ENCODE peak calls at places on chromosome 16, in six cellular contexts. One of them, this sample, is unnamed.
A peak's percentile ranks its signal among the peaks of the same experiment; 100 is the strongest.

GRCh38 chr16:71288570-71288889 is 672 bp downstream of the CMTR2 start:
- DNase-seq in heart left ventricle: no peak
- DNase-seq in mammary epithelial cell: peak; percentile 30
- DNase-seq in A549: peak; percentile 1
- DNase-seq in substantia nigra: no peak
- DNase-seq in CD4-positive, alpha-beta T cell: no peak
- DNase-seq in this sample: no peak

GRCh38 chr16:24208710-24209109 is 47.4 kb upstream of the CACNG3 start:
- DNase-seq in heart left ventricle: no peak
- DNase-seq in mammary epithelial cell: no peak
- DNase-seq in A549: no peak
- DNase-seq in substantia nigra: peak; percentile 35
- DNase-seq in CD4-positive, alpha-beta T cell: no peak
- DNase-seq in this sample: no peak

GRCh38 chr16:66551362-66551761 is 1.0 kb upstream of the CKLF start:
- DNase-seq in heart left ventricle: peak; percentile 68
- DNase-seq in mammary epithelial cell: no peak
- DNase-seq in A549: peak; percentile 74
- DNase-seq in substantia nigra: no peak
- DNase-seq in CD4-positive, alpha-beta T cell: peak; percentile 47
- DNase-seq in this sample: peak; percentile 55

GRCh38 chr16:66928702-66929388 is 3.5 kb upstream of the RRAD start:
- DNase-seq in heart left ventricle: no peak
- DNase-seq in mammary epithelial cell: peak; percentile 32
- DNase-seq in A549: peak; percentile 56
- DNase-seq in substantia nigra: no peak
- DNase-seq in CD4-positive, alpha-beta T cell: no peak
- DNase-seq in this sample: no peak

GRCh38 chr16:87584271-87584670 is 18.0 kb upstream of the JPH3 start:
- DNase-seq in heart left ventricle: no peak
- DNase-seq in mammary epithelial cell: no peak
- DNase-seq in A549: no peak
- DNase-seq in substantia nigra: no peak
- DNase-seq in CD4-positive, alpha-beta T cell: no peak
- DNase-seq in this sample: no peak

GRCh38 chr16:54932737-54933254 is 2.1 kb downstream of the IRX5 start:
- DNase-seq in heart left ventricle: no peak
- DNase-seq in mammary epithelial cell: peak; percentile 35
- DNase-seq in A549: no peak
- DNase-seq in substantia nigra: no peak
- DNase-seq in CD4-positive, alpha-beta T cell: no peak
- DNase-seq in this sample: no peak

GRCh38 chr16:77219437-77219836 is 20.2 kb downstream of the SYCE1L start:
- DNase-seq in heart left ventricle: no peak
- DNase-seq in mammary epithelial cell: no peak
- DNase-seq in A549: peak; percentile 66
- DNase-seq in substantia nigra: no peak
- DNase-seq in CD4-positive, alpha-beta T cell: no peak
- DNase-seq in this sample: no peak

GRCh38 chr16:31489616-31490584 is 7.0 kb downstream of the SLC5A2 start:
- DNase-seq in heart left ventricle: no peak
- DNase-seq in mammary epithelial cell: no peak
- DNase-seq in A549: no peak
- DNase-seq in substantia nigra: no peak
- DNase-seq in CD4-positive, alpha-beta T cell: no peak
- DNase-seq in this sample: no peak

GRCh38 chr16:86809458-86809955 is 231.2 kb downstream of the FOXL1 start:
- DNase-seq in heart left ventricle: no peak
- DNase-seq in mammary epithelial cell: peak; percentile 92
- DNase-seq in A549: peak; percentile 51
- DNase-seq in substantia nigra: no peak
- DNase-seq in CD4-positive, alpha-beta T cell: no peak
- DNase-seq in this sample: no peak

GRCh38 chr16:19179890-19180490 is 11.9 kb downstream of the SYT17 start:
- DNase-seq in heart left ventricle: peak; percentile 81
- DNase-seq in mammary epithelial cell: peak; percentile 11
- DNase-seq in A549: peak; percentile 70
- DNase-seq in substantia nigra: no peak
- DNase-seq in CD4-positive, alpha-beta T cell: no peak
- DNase-seq in this sample: no peak

GRCh38 chr16:85497622-85498314 is 115.4 kb upstream of the GSE1 start:
- DNase-seq in heart left ventricle: no peak
- DNase-seq in mammary epithelial cell: no peak
- DNase-seq in A549: no peak
- DNase-seq in substantia nigra: no peak
- DNase-seq in CD4-positive, alpha-beta T cell: no peak
- DNase-seq in this sample: no peak

GRCh38 chr16:57667526-57668258 is 414 bp upstream of the ADGRG3 start:
- DNase-seq in heart left ventricle: no peak
- DNase-seq in mammary epithelial cell: no peak
- DNase-seq in A549: peak; percentile 54
- DNase-seq in substantia nigra: no peak
- DNase-seq in CD4-positive, alpha-beta T cell: no peak
- DNase-seq in this sample: no peak

GRCh38 chr16:86946396-86946795 is 368.0 kb downstream of the FOXL1 start:
- DNase-seq in heart left ventricle: no peak
- DNase-seq in mammary epithelial cell: no peak
- DNase-seq in A549: peak; percentile 11
- DNase-seq in substantia nigra: no peak
- DNase-seq in CD4-positive, alpha-beta T cell: no peak
- DNase-seq in this sample: no peak

GRCh38 chr16:66979011-66979717 is 9.2 kb upstream of the CES4A start:
- DNase-seq in heart left ventricle: peak; percentile 63
- DNase-seq in mammary epithelial cell: no peak
- DNase-seq in A549: no peak
- DNase-seq in substantia nigra: no peak
- DNase-seq in CD4-positive, alpha-beta T cell: no peak
- DNase-seq in this sample: no peak

GRCh38 chr16:51876934-51877333 is 670.0 kb downstream of the TOX3 start:
- DNase-seq in heart left ventricle: no peak
- DNase-seq in mammary epithelial cell: no peak
- DNase-seq in A549: no peak
- DNase-seq in substantia nigra: no peak
- DNase-seq in CD4-positive, alpha-beta T cell: no peak
- DNase-seq in this sample: no peak

GRCh38 chr16:46632778-46633733 is 11.9 kb upstream of the SHCBP1 start:
- DNase-seq in heart left ventricle: no peak
- DNase-seq in mammary epithelial cell: no peak
- DNase-seq in A549: no peak
- DNase-seq in substantia nigra: no peak
- DNase-seq in CD4-positive, alpha-beta T cell: no peak
- DNase-seq in this sample: no peak

GRCh38 chr16:55873122-55873521 is 2.1 kb downstream of the CES5A start:
- DNase-seq in heart left ventricle: no peak
- DNase-seq in mammary epithelial cell: no peak
- DNase-seq in A549: no peak
- DNase-seq in substantia nigra: no peak
- DNase-seq in CD4-positive, alpha-beta T cell: no peak
- DNase-seq in this sample: no peak

GRCh38 chr16:75238132-75238852 is 13.1 kb downstream of the BCAR1 start:
- DNase-seq in heart left ventricle: peak; percentile 86
- DNase-seq in mammary epithelial cell: no peak
- DNase-seq in A549: no peak
- DNase-seq in substantia nigra: peak; percentile 72
- DNase-seq in CD4-positive, alpha-beta T cell: no peak
- DNase-seq in this sample: no peak

GRCh38 chr16:2971985-2972784 is 3.0 kb downstream of the PAQR4 start:
- DNase-seq in heart left ventricle: no peak
- DNase-seq in mammary epithelial cell: no peak
- DNase-seq in A549: no peak
- DNase-seq in substantia nigra: no peak
- DNase-seq in CD4-positive, alpha-beta T cell: no peak
- DNase-seq in this sample: no peak

GRCh38 chr16:58768145-58768544 is 34.0 kb upstream of the GOT2 start:
- DNase-seq in heart left ventricle: no peak
- DNase-seq in mammary epithelial cell: no peak
- DNase-seq in A549: no peak
- DNase-seq in substantia nigra: no peak
- DNase-seq in CD4-positive, alpha-beta T cell: no peak
- DNase-seq in this sample: no peak

GRCh38 chr16:72203401-72203800 is 31.4 kb upstream of the PMFBP1 start:
- DNase-seq in heart left ventricle: no peak
- DNase-seq in mammary epithelial cell: peak; percentile 37
- DNase-seq in A549: no peak
- DNase-seq in substantia nigra: no peak
- DNase-seq in CD4-positive, alpha-beta T cell: no peak
- DNase-seq in this sample: no peak

GRCh38 chr16:88815901-88816589 is 4.3 kb upstream of the APRT start:
- DNase-seq in heart left ventricle: no peak
- DNase-seq in mammary epithelial cell: no peak
- DNase-seq in A549: peak; percentile 46
- DNase-seq in substantia nigra: no peak
- DNase-seq in CD4-positive, alpha-beta T cell: no peak
- DNase-seq in this sample: peak; percentile 42

GRCh38 chr16:71727545-71728324 is 3.2 kb upstream of the PHLPP2 start:
- DNase-seq in heart left ventricle: no peak
- DNase-seq in mammary epithelial cell: no peak
- DNase-seq in A549: no peak
- DNase-seq in substantia nigra: no peak
- DNase-seq in CD4-positive, alpha-beta T cell: no peak
- DNase-seq in this sample: no peak

GRCh38 chr16:49369638-49370219 is 3.9 kb upstream of the C16orf78 start:
- DNase-seq in heart left ventricle: no peak
- DNase-seq in mammary epithelial cell: no peak
- DNase-seq in A549: no peak
- DNase-seq in substantia nigra: no peak
- DNase-seq in CD4-positive, alpha-beta T cell: no peak
- DNase-seq in this sample: no peak

GRCh38 chr16:27449434-27450188 is 47.6 kb downstream of the IL21R start:
- DNase-seq in heart left ventricle: peak; percentile 65
- DNase-seq in mammary epithelial cell: no peak
- DNase-seq in A549: no peak
- DNase-seq in substantia nigra: no peak
- DNase-seq in CD4-positive, alpha-beta T cell: peak; percentile 38
- DNase-seq in this sample: peak; percentile 94

GRCh38 chr16:15643453-15644305 is 725 bp upstream of the MARF1 start:
- DNase-seq in heart left ventricle: no peak
- DNase-seq in mammary epithelial cell: no peak
- DNase-seq in A549: peak; percentile 74
- DNase-seq in substantia nigra: no peak
- DNase-seq in CD4-positive, alpha-beta T cell: peak; percentile 22
- DNase-seq in this sample: no peak

GRCh38 chr16:47310792-47311211 is 150.1 kb downstream of the ITFG1 start:
- DNase-seq in heart left ventricle: no peak
- DNase-seq in mammary epithelial cell: no peak
- DNase-seq in A549: no peak
- DNase-seq in substantia nigra: no peak
- DNase-seq in CD4-positive, alpha-beta T cell: no peak
- DNase-seq in this sample: no peak

GRCh38 chr16:50351116-50351515 is 17.7 kb downstream of the BRD7 start:
- DNase-seq in heart left ventricle: no peak
- DNase-seq in mammary epithelial cell: no peak
- DNase-seq in A549: no peak
- DNase-seq in substantia nigra: no peak
- DNase-seq in CD4-positive, alpha-beta T cell: no peak
- DNase-seq in this sample: no peak

GRCh38 chr16:76081936-76082335 is 195.3 kb upstream of the CNTNAP4 start:
- DNase-seq in heart left ventricle: no peak
- DNase-seq in mammary epithelial cell: peak; percentile 88
- DNase-seq in A549: no peak
- DNase-seq in substantia nigra: no peak
- DNase-seq in CD4-positive, alpha-beta T cell: no peak
- DNase-seq in this sample: no peak

GRCh38 chr16:80055831-80056230 is 455.3 kb upstream of the MAF start:
- DNase-seq in heart left ventricle: no peak
- DNase-seq in mammary epithelial cell: no peak
- DNase-seq in A549: no peak
- DNase-seq in substantia nigra: no peak
- DNase-seq in CD4-positive, alpha-beta T cell: no peak
- DNase-seq in this sample: no peak

GRCh38 chr16:56912746-56913703 is 18.9 kb upstream of the HERPUD1 start:
- DNase-seq in heart left ventricle: no peak
- DNase-seq in mammary epithelial cell: peak; percentile 54
- DNase-seq in A549: no peak
- DNase-seq in substantia nigra: no peak
- DNase-seq in CD4-positive, alpha-beta T cell: no peak
- DNase-seq in this sample: no peak

GRCh38 chr16:11748404-11749254 is 6.0 kb upstream of the TXNDC11 start:
- DNase-seq in heart left ventricle: no peak
- DNase-seq in mammary epithelial cell: no peak
- DNase-seq in A549: no peak
- DNase-seq in substantia nigra: no peak
- DNase-seq in CD4-positive, alpha-beta T cell: no peak
- DNase-seq in this sample: no peak
- H3K27ac ChIP-seq in heart left ventricle: no peak overlapping the region
- H3K27ac ChIP-seq in mammary epithelial cell: no peak overlapping the region
- H3K27ac ChIP-seq in A549: no peak overlapping the region
- H3K27ac ChIP-seq in substantia nigra: no peak overlapping the region
- H3K27ac ChIP-seq in CD4-positive, alpha-beta T cell: no peak overlapping the region
- H3K27ac ChIP-seq in this sample: no peak overlapping the region

DNA sequence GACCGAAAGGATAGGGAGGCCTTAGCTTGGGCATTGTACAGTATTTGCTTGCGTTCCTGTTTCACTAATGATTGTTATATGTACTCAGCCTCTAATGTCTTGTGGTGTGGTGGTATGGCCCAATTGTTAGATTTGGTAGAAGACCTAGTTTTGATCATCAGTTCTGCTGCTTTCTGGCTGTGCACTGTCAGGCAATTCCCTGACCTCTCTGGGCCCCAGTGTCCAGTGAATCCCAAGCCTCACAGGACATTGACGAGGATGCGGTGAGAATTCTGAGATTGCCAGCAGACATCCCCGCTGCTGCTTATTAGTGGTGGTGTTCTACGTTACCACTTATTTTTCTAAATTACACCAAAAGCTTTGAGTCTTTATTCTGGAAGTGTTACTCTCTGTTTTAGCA is 195.2 kb downstream of the SNX29 start:
- DNase-seq in heart left ventricle: no peak
- DNase-seq in mammary epithelial cell: no peak
- DNase-seq in A549: no peak
- DNase-seq in substantia nigra: no peak
- DNase-seq in CD4-positive, alpha-beta T cell: no peak
- DNase-seq in this sample: no peak
- H3K27ac ChIP-seq in heart left ventricle: no peak overlapping the region
- H3K27ac ChIP-seq in mammary epithelial cell: no peak overlapping the region
- H3K27ac ChIP-seq in A549: no peak overlapping the region
- H3K27ac ChIP-seq in substantia nigra: no peak overlapping the region
- H3K27ac ChIP-seq in CD4-positive, alpha-beta T cell: no peak overlapping the region
- H3K27ac ChIP-seq in this sample: no peak overlapping the region

GRCh38 chr16:69847643-69848042 is 85.5 kb downstream of the WWP2 start:
- DNase-seq in heart left ventricle: no peak
- DNase-seq in mammary epithelial cell: no peak
- DNase-seq in A549: no peak
- DNase-seq in substantia nigra: no peak
- DNase-seq in CD4-positive, alpha-beta T cell: no peak
- DNase-seq in this sample: no peak
- H3K27ac ChIP-seq in heart left ventricle: peak overlapping the region; percentile 90
- H3K27ac ChIP-seq in mammary epithelial cell: no peak overlapping the region
- H3K27ac ChIP-seq in A549: no peak overlapping the region
- H3K27ac ChIP-seq in substantia nigra: no peak overlapping the region
- H3K27ac ChIP-seq in CD4-positive, alpha-beta T cell: no peak overlapping the region
- H3K27ac ChIP-seq in this sample: no peak overlapping the region

GRCh38 chr16:751152-752007 is 9.2 kb upstream of the MSLN start:
- DNase-seq in heart left ventricle: no peak
- DNase-seq in mammary epithelial cell: no peak
- DNase-seq in A549: no peak
- DNase-seq in substantia nigra: no peak
- DNase-seq in CD4-positive, alpha-beta T cell: no peak
- DNase-seq in this sample: no peak
- H3K27ac ChIP-seq in heart left ventricle: no peak overlapping the region
- H3K27ac ChIP-seq in mammary epithelial cell: no peak overlapping the region
- H3K27ac ChIP-seq in A549: no peak overlapping the region
- H3K27ac ChIP-seq in substantia nigra: no peak overlapping the region
- H3K27ac ChIP-seq in CD4-positive, alpha-beta T cell: no peak overlapping the region
- H3K27ac ChIP-seq in this sample: no peak overlapping the region